ENCODE peak calls at places on chromosomes 1 and 21, in nine cellular contexts. Z, L, H, C, P, M, N, F and R are unnamed samples.
A peak's percentile ranks its signal among the peaks of the same experiment; 100 is the strongest.

GRCh38 chr1:3219725-3220467 is 150.9 kb downstream of the PRDM16 start:
- DNase-seq in Z (no peak), L (no peak), C (no peak), F (no peak), P (no peak), N (no peak), M (no peak), H (no peak), R (no peak)

GRCh38 chr1:101905298-101905794 is 91.4 kb downstream of the OLFM3 start:
- DNase-seq in Z (peak; percentile 5), N (peak; percentile 66), M (no peak), P (no peak), F (no peak), H (no peak), L (no peak), C (no peak), R (no peak)

GRCh38 chr21:43188181-43188580 is 19.4 kb downstream of the CRYAA start:
- DNase-seq in Z (no peak), L (no peak), N (no peak), M (no peak), P (no peak), F (no peak), C (no peak), H (no peak), R (no peak)

GRCh38 chr1:93347319-93347899 is 1.7 kb downstream of the DR1 start:
- DNase-seq in Z (no peak), H (no peak), N (no peak), F (no peak), L (no peak), M (no peak), C (no peak), P (no peak), R (no peak)

GRCh38 chr1:183571678-183572268 is 18.5 kb downstream of the NCF2 start:
- DNase-seq in C (no peak), N (no peak), P (no peak), M (no peak), F (no peak), H (no peak), L (peak; percentile 16), Z (no peak), R (no peak)

GRCh38 chr1:208129057-208129456 is 115.1 kb downstream of the PLXNA2 start:
- DNase-seq in C (no peak), M (no peak), Z (peak; percentile 17), H (no peak), P (no peak), N (peak; percentile 77), F (no peak), L (no peak), R (no peak)

GRCh38 chr1:64861611-64862010 is 104.7 kb downstream of the JAK1 start:
- DNase-seq in M (peak; percentile 19), P (no peak), C (no peak), H (no peak), F (no peak), Z (no peak), N (no peak), L (peak; percentile 17), R (no peak)

GRCh38 chr1:92707292-92707691 is 77.6 kb downstream of the EVI5 start:
- DNase-seq in M (no peak), L (no peak), F (no peak), P (no peak), Z (no peak), C (no peak), H (no peak), N (no peak), R (no peak)

GRCh38 chr1:26788836-26789611 is 1.3 kb downstream of the PIGV start:
- DNase-seq in F (peak; percentile 77), L (peak; percentile 83), P (peak; percentile 95), M (peak; percentile 85), H (peak; percentile 80), C (peak; percentile 72), Z (peak; percentile 91), N (peak; percentile 83), R (peak; percentile 73)

GRCh38 chr1:229344937-229345684 is 2.3 kb upstream of the CCSAP start:
- DNase-seq in M (no peak), L (peak; percentile 13), N (no peak), Z (no peak), C (no peak), H (no peak), P (no peak), F (no peak), R (no peak)

GRCh38 chr1:162230096-162230495 is 146.6 kb downstream of the SPATA46 start:
- DNase-seq in H (no peak), Z (peak; percentile 60), P (no peak), F (no peak), C (no peak), N (peak; percentile 88), L (no peak), M (no peak), R (no peak)

GRCh38 chr1:54118704-54119103 is 34.1 kb downstream of the CDCP2 start:
- DNase-seq in P (no peak), Z (no peak), F (no peak), N (no peak), L (peak; percentile 90), C (no peak), M (no peak), H (no peak), R (no peak)

GRCh38 chr1:152580433-152580832 is at the start of gene LCE3D:
- DNase-seq in N (no peak), F (no peak), Z (no peak), P (no peak), M (no peak), L (peak; percentile 0), H (no peak), C (no peak), R (no peak)

GRCh38 chr1:182263706-182264105 is 127.9 kb downstream of the GLUL start:
- DNase-seq in F (no peak), L (no peak), H (no peak), Z (no peak), N (no peak), P (no peak), M (no peak), C (no peak), R (no peak)

GRCh38 chr1:119954476-119955422 is 58.4 kb upstream of the ADAM30 start:
- DNase-seq in L (no peak), P (no peak), N (no peak), M (no peak), Z (no peak), H (no peak), F (no peak), C (no peak), R (no peak)

GRCh38 chr1:245700631-245701030 is 545.8 kb downstream of the KIF26B start:
- DNase-seq in Z (no peak), N (no peak), F (no peak), P (no peak), H (no peak), C (no peak), L (no peak), M (no peak), R (no peak)

GRCh38 chr1:234262754-234263105 is 110.5 kb upstream of the COA6 start:
- DNase-seq in M (no peak), Z (no peak), C (no peak), P (peak; percentile 98), H (no peak), F (no peak), L (peak; percentile 19), N (no peak), R (no peak)

GRCh38 chr21:36330904-36331303 is 10.9 kb downstream of the MORC3 start:
- DNase-seq in L (peak; percentile 60), Z (peak; percentile 17), M (peak; percentile 69), C (no peak), H (peak; percentile 29), F (peak; percentile 13), P (peak; percentile 69), N (peak; percentile 43), R (peak; percentile 42)

GRCh38 chr1:58162952-58163550 is 383.5 kb downstream of the OMA1 start:
- DNase-seq in M (peak; percentile 44), L (peak; percentile 52), P (peak; percentile 78), F (peak; percentile 66), Z (peak; percentile 65), N (peak; percentile 48), H (peak; percentile 16), C (peak; percentile 50), R (no peak)

GRCh38 chr1:85611856-85612255 is 31.3 kb downstream of the CCN1 start:
- DNase-seq in Z (no peak), P (no peak), M (no peak), L (peak; percentile 100), C (peak; percentile 99), H (peak; percentile 10), F (no peak), N (no peak), R (no peak)

GRCh38 chr1:116428600-116428999 is 55.6 kb downstream of the ATP1A1 start:
- DNase-seq in N (no peak), L (no peak), Z (no peak), F (no peak), M (no peak), C (no peak), H (no peak), P (no peak), R (no peak)

GRCh38 chr21:14527690-14528652 is 18.1 kb downstream of the SAMSN1 start:
- DNase-seq in C (no peak), F (no peak), H (no peak), N (no peak), L (no peak), P (no peak), M (peak; percentile 62), Z (no peak), R (no peak)

GRCh38 chr21:40351006-40351405 is 483.8 kb downstream of the PCP4 start:
- DNase-seq in L (no peak), M (no peak), F (no peak), Z (no peak), H (no peak), C (no peak), P (no peak), N (no peak), R (no peak)

GRCh38 chr21:16211339-16212303 is 481.8 kb downstream of the USP25 start:
- DNase-seq in L (peak; percentile 1), Z (no peak), N (no peak), C (no peak), F (no peak), P (no peak), H (no peak), M (peak; percentile 62), R (no peak)

GRCh38 chr21:45357436-45358260 is 47.3 kb upstream of the COL18A1 start:
- DNase-seq in M (no peak), H (peak; percentile 72), L (no peak), C (no peak), P (no peak), N (no peak), F (no peak), Z (no peak), R (no peak)

GRCh38 chr1:8211620-8212442 is 106.1 kb upstream of the SLC45A1 start:
- DNase-seq in C (peak; percentile 93), P (no peak), Z (no peak), F (no peak), M (peak; percentile 71), H (no peak), N (no peak), L (peak; percentile 99), R (no peak)

GRCh38 chr1:184300446-184300845 is 86.4 kb upstream of the C1orf21 start:
- DNase-seq in Z (no peak), C (no peak), L (peak; percentile 76), M (no peak), P (no peak), F (no peak), H (no peak), N (no peak), R (no peak)

GRCh38 chr1:10399487-10399917 is 638 bp downstream of the PGD start:
- DNase-seq in F (peak; percentile 23), H (no peak), Z (no peak), P (peak; percentile 44), C (no peak), M (peak; percentile 39), L (peak; percentile 54), N (peak; percentile 67), R (no peak)

GRCh38 chr1:50333595-50333974 is 89.7 kb downstream of the DMRTA2 start:
- DNase-seq in L (peak; percentile 3), H (peak; percentile 66), M (peak; percentile 76), F (peak; percentile 59), N (no peak), Z (peak; percentile 18), C (no peak), P (peak; percentile 15), R (no peak)

GRCh38 chr1:73205294-73205973 is 923.1 kb upstream of the NEGR1 start:
- DNase-seq in L (no peak), N (no peak), C (no peak), H (no peak), Z (no peak), P (no peak), F (no peak), M (peak; percentile 23), R (no peak)

GRCh38 chr1:228964178-228964819 is 229.0 kb downstream of the RHOU start:
- DNase-seq in C (peak; percentile 44), N (no peak), P (no peak), F (no peak), L (peak; percentile 94), Z (no peak), H (no peak), M (no peak), R (no peak)